ENCODE peak calls at places on chromosomes 1 and 21, in nine cellular contexts. M is adipocyte, B is spleen, F is NCI-H1417, C is esophagus squamous epithelium, P is ELR, V is NCI-H2081, W is LHCN-M2, J is HepG2. Q is an unnamed sample.

GRCh38 chr1:225817611-225818061 is 7.7 kb downstream of the EPHX1 start:
- DNase-seq in J (peak), P (peak), M (peak), C (no peak), V (peak), W (peak), B (no peak), F (no peak), Q (no peak)

GRCh38 chr1:21021311-21021710 is 155.4 kb downstream of the EIF4G3 start:
- DNase-seq in C (no peak), P (no peak), V (no peak), F (no peak), M (no peak), B (no peak), J (no peak), W (no peak), Q (no peak)

GRCh38 chr1:46654012-46654411 is 14.2 kb downstream of the ATPAF1 start:
- DNase-seq in P (no peak), F (no peak), W (no peak), M (no peak), C (no peak), J (no peak), B (no peak), V (no peak), Q (no peak)

GRCh38 chr1:211155040-211155439 is 21.1 kb upstream of the KCNH1 start:
- DNase-seq in W (no peak), F (no peak), M (peak), V (no peak), J (no peak), P (no peak), B (no peak), C (no peak), Q (no peak)

GRCh38 chr1:197065549-197065948 is 1.5 kb downstream of the F13B start:
- DNase-seq in B (no peak), J (no peak), W (peak), F (no peak), C (no peak), P (no peak), M (peak), V (no peak), Q (no peak)

GRCh38 chr1:167905182-167905581 is 8.8 kb downstream of the ADCY10 start:
- DNase-seq in J (peak), F (no peak), B (no peak), M (peak), V (peak), P (peak), C (no peak), W (peak), Q (no peak)

GRCh38 chr1:230120949-230121381 is 53.9 kb downstream of the GALNT2 start:
- DNase-seq in B (no peak), W (no peak), P (peak), J (peak), C (no peak), V (peak), M (no peak), F (no peak), Q (no peak)

GRCh38 chr21:38985423-38986378 is 180.0 kb downstream of the ETS2 start:
- DNase-seq in M (peak), J (no peak), C (no peak), B (no peak), F (peak), W (peak), V (peak), P (peak), Q (peak)

GRCh38 chr1:220970311-220970710 is 91.1 kb downstream of the HLX start:
- DNase-seq in V (no peak), F (no peak), W (no peak), B (no peak), J (no peak), P (no peak), C (no peak), M (no peak), Q (no peak)

GRCh38 chr1:163275222-163275621 is 46.5 kb upstream of the NUF2 start:
- DNase-seq in J (peak), P (peak), F (no peak), M (peak), C (no peak), W (peak), V (no peak), B (no peak), Q (no peak)

GRCh38 chr1:68782890-68783289 is 286.0 kb upstream of the DEPDC1 start:
- DNase-seq in J (no peak), C (no peak), M (no peak), F (no peak), V (no peak), W (no peak), B (no peak), P (no peak), Q (no peak)

GRCh38 chr1:1390675-1391074 is 8.5 kb downstream of the CCNL2 start:
- DNase-seq in P (no peak), C (no peak), J (no peak), W (no peak), M (no peak), V (no peak), F (no peak), B (no peak), Q (no peak)

GRCh38 chr21:41651396-41651795 is 115.5 kb downstream of the RIPK4 start:
- DNase-seq in M (no peak), P (no peak), F (no peak), C (no peak), W (no peak), V (no peak), J (no peak), B (peak), Q (no peak)